ENCODE peak calls at places on chromosomes 6 and 20, in six cellular contexts. H is cardiac fibroblast; Y is kidney glomerular epithelial cell; L is fibroblast of pulmonary artery; T is activated CD8-positive, alpha-beta memory T cell treated with anti-CD3 and anti-CD28 coated beads for 24 hours; D is AG09309. S is an unnamed sample.

GRCh38 chr6:12160350-12160749 is 129.8 kb upstream of the EDN1 start:
- DNase-seq in H (peak; percentile 83), Y (no peak), D (peak; percentile 17), T (no peak), L (peak; percentile 69), S (peak; percentile 69)

GRCh38 chr20:49862607-49863200 is 50.1 kb downstream of the SLC9A8 start:
- DNase-seq in H (no peak), Y (no peak), T (no peak), D (no peak), L (no peak), S (no peak)

GRCh38 chr6:40789143-40789764 is 202.1 kb upstream of the LRFN2 start:
- DNase-seq in L (no peak), H (no peak), Y (peak; percentile 11), T (no peak), D (no peak), S (no peak)

GRCh38 chr20:39067526-39068216 is 105.5 kb downstream of the DHX35 start:
- DNase-seq in T (no peak), Y (no peak), L (peak; percentile 15), H (peak; percentile 63), D (no peak), S (peak; percentile 61)

GRCh38 chr6:35710241-35710847 is 21.6 kb upstream of the FKBP5 start:
- DNase-seq in T (peak; percentile 61), H (peak; percentile 58), L (peak; percentile 35), D (no peak), Y (peak; percentile 18), S (no peak)

GRCh38 chr6:26251354-26252081 is 113.5 kb upstream of the BTN3A2 start:
- DNase-seq in D (no peak), L (peak; percentile 96), H (peak; percentile 92), T (peak; percentile 86), Y (peak; percentile 45), S (peak; percentile 86)

GRCh38 chr6:16090920-16091319 is 38.0 kb upstream of the MYLIP start:
- DNase-seq in T (no peak), L (no peak), H (no peak), Y (no peak), D (no peak), S (no peak)

GRCh38 chr6:28816909-28817807 is 106.6 kb downstream of the TRIM27 start:
- DNase-seq in T (peak; percentile 74), D (no peak), L (peak; percentile 55), H (peak; percentile 92), Y (peak; percentile 78), S (peak; percentile 71)

GRCh38 chr6:114557089-114557488 is 214.3 kb upstream of the HS3ST5 start:
- DNase-seq in T (no peak), D (no peak), H (no peak), L (no peak), Y (no peak), S (no peak)

GRCh38 chr20:49663112-49663511 is 50.6 kb downstream of the B4GALT5 start:
- DNase-seq in D (no peak), L (no peak), Y (no peak), H (no peak), T (no peak), S (no peak)

GRCh38 chr20:46801003-46801702 is 91.7 kb downstream of the SLC2A10 start:
- DNase-seq in D (no peak), H (no peak), L (no peak), Y (no peak), T (no peak), S (no peak)

GRCh38 chr20:48626226-48626937 is 201.4 kb downstream of the PREX1 start:
- DNase-seq in H (peak; percentile 28), D (no peak), T (no peak), Y (no peak), L (peak; percentile 23), S (no peak)

GRCh38 chr20:10200329-10200728 is 18.3 kb upstream of the SNAP25 start:
- DNase-seq in T (no peak), Y (no peak), L (no peak), D (no peak), H (no peak), S (no peak)

GRCh38 chr20:21433329-21433890 is 36.1 kb upstream of the NKX2-4 start:
- DNase-seq in L (peak; percentile 26), T (no peak), Y (peak; percentile 12), H (peak; percentile 62), D (no peak), S (peak; percentile 54)

GRCh38 chr6:100101656-100102055 is 107.6 kb upstream of the MCHR2 start:
- DNase-seq in T (no peak), D (no peak), L (no peak), Y (no peak), H (no peak), S (peak; percentile 57)

GRCh38 chr20:46964299-46965123 is 69.9 kb downstream of the EYA2 start:
- DNase-seq in Y (no peak), T (no peak), H (no peak), L (no peak), D (no peak), S (no peak)

GRCh38 chr6:159616456-159616855 is 76.6 kb downstream of the SOD2 start:
- DNase-seq in L (no peak), Y (no peak), D (no peak), T (no peak), H (no peak), S (no peak)

GRCh38 chr20:49823152-49823847 is 10.7 kb downstream of the SLC9A8 start:
- DNase-seq in T (no peak), Y (no peak), H (no peak), D (no peak), L (no peak), S (no peak)

GRCh38 chr20:5642155-5642981 is 107.8 kb upstream of the SHLD1 start:
- DNase-seq in Y (no peak), L (peak; percentile 88), D (peak; percentile 59), T (no peak), H (peak; percentile 72), S (no peak)

GRCh38 chr6:88840806-88841539 is 122.4 kb downstream of the RNGTT start:
- DNase-seq in Y (peak; percentile 8), L (no peak), D (no peak), H (peak; percentile 10), T (no peak), S (peak; percentile 28)

GRCh38 chr6:157469378-157469777 is 88.4 kb downstream of the ZDHHC14 start:
- DNase-seq in T (peak; percentile 5), H (no peak), Y (no peak), L (peak; percentile 6), D (peak; percentile 10), S (peak; percentile 23)

GRCh38 chr6:136403166-136403980 is 113.7 kb upstream of the BCLAF1 start:
- DNase-seq in L (peak; percentile 88), H (peak; percentile 96), Y (peak; percentile 89), D (peak; percentile 90), T (no peak), S (peak; percentile 96)

GRCh38 chr6:135423649-135424128 is 73.9 kb downstream of the AHI1 start:
- DNase-seq in Y (peak; percentile 76), D (peak; percentile 5), H (peak; percentile 68), L (peak; percentile 74), T (no peak), S (peak; percentile 36)

GRCh38 chr6:109139109-109139508 is 43.8 kb downstream of the CEP57L1 start:
- DNase-seq in H (peak; percentile 86), D (peak; percentile 38), T (no peak), L (peak; percentile 78), Y (no peak), S (peak; percentile 81)

GRCh38 chr6:9204171-9204570 is 768.8 kb upstream of the SLC35B3 start:
- DNase-seq in L (peak; percentile 62), Y (peak; percentile 63), T (no peak), H (peak; percentile 56), D (peak; percentile 17), S (peak; percentile 67)

GRCh38 chr6:137399949-137400443 is 94.2 kb downstream of the OLIG3 start:
- DNase-seq in T (no peak), D (no peak), Y (no peak), L (no peak), H (no peak), S (no peak)

GRCh38 chr6:66340736-66341135 is 633.7 kb upstream of the EYS start:
- DNase-seq in H (no peak), L (no peak), D (no peak), T (no peak), Y (no peak), S (no peak)

GRCh38 chr6:106082735-106083398 is 3.3 kb upstream of the PRDM1 start:
- DNase-seq in Y (no peak), T (no peak), H (peak; percentile 94), L (peak; percentile 35), D (peak; percentile 45), S (peak; percentile 94)

GRCh38 chr20:19692100-19692499 is 66.0 kb upstream of the RIN2 start:
- DNase-seq in H (peak; percentile 70), Y (no peak), D (no peak), L (peak; percentile 43), T (no peak), S (peak; percentile 29)